ENCODE peak calls at places on chromosomes 11 and 22, in eight cellular contexts. W is skeletal muscle cell, O is cardiac fibroblast, M is AG04450, H is PC-3, P is neural progenitor cell, U is uterus, K is foreskin fibroblast. C is an unnamed sample.

GRCh38 chr22:24026056-24026455 is 15.0 kb downstream of the CABIN1 start:
- DNase-seq in W (no peak), O (no peak), M (no peak), H (no peak), P (no peak), U (no peak), K (no peak), C (no peak)

GRCh38 chr11:131218542-131218941 is 151.9 kb upstream of the NTM start:
- DNase-seq in W (no peak), O (no peak), M (no peak), H (no peak), P (no peak), U (no peak), K (no peak), C (no peak)

GRCh38 chr11:130278745-130279144 is 36.0 kb downstream of the ZBTB44 start:
- DNase-seq in W (no peak), O (peak), M (no peak), H (no peak), P (no peak), U (no peak), K (peak), C (no peak)

GRCh38 chr11:65422633-65423515 is at the start of gene NEAT1:
- DNase-seq in W (peak), O (peak), M (no peak), H (peak), P (peak), U (peak), K (peak), C (peak)

GRCh38 chr11:10181811-10182210 is 112.2 kb downstream of the SBF2 start:
- DNase-seq in W (peak), O (peak), M (no peak), H (peak), P (no peak), U (no peak), K (peak), C (peak)

GRCh38 chr22:23525510-23525909 is 54.6 kb downstream of the IGLL1 start:
- DNase-seq in W (no peak), O (no peak), M (no peak), H (no peak), P (no peak), U (no peak), K (no peak), C (no peak)

GRCh38 chr11:3738241-3738640 is 59.1 kb downstream of the NUP98 start:
- DNase-seq in W (no peak), O (peak), M (no peak), H (no peak), P (no peak), U (no peak), K (peak), C (no peak)

GRCh38 chr22:24807284-24807950 is 1.4 kb downstream of the SGSM1 start:
- DNase-seq in W (no peak), O (peak), M (no peak), H (no peak), P (peak), U (peak), K (peak), C (no peak)

GRCh38 chr11:34948721-34949120 is 32.3 kb downstream of the PDHX start:
- DNase-seq in W (no peak), O (peak), M (no peak), H (no peak), P (no peak), U (no peak), K (peak), C (no peak)

GRCh38 chr11:1880746-1881441 is 10.8 kb downstream of the PRR33 start:
- DNase-seq in W (no peak), O (peak), M (no peak), H (no peak), P (no peak), U (peak), K (no peak), C (no peak)

GRCh38 chr22:47372111-47372581 is 609.7 kb downstream of the TBC1D22A start:
- DNase-seq in W (no peak), O (no peak), M (no peak), H (no peak), P (no peak), U (peak), K (no peak), C (no peak)

GRCh38 chr11:65491614-65492386 is 7.0 kb upstream of the MALAT1 start:
- DNase-seq in W (peak), O (peak), M (no peak), H (peak), P (peak), U (no peak), K (peak), C (peak)

GRCh38 chr11:69088676-69089146 is 40.0 kb downstream of the TPCN2 start:
- DNase-seq in W (peak), O (peak), M (peak), H (peak), P (peak), U (peak), K (peak), C (no peak)

GRCh38 chr11:112922606-112923005 is 38.6 kb upstream of the NCAM1 start:
- DNase-seq in W (no peak), O (no peak), M (no peak), H (no peak), P (no peak), U (no peak), K (no peak), C (no peak)

GRCh38 chr11:66293777-66294625 is 2.3 kb downstream of the TMEM151A start:
- DNase-seq in W (no peak), O (no peak), M (no peak), H (no peak), P (no peak), U (no peak), K (no peak), C (no peak)

GRCh38 chr11:45806072-45806933 is 1.4 kb downstream of the SLC35C1 start:
- DNase-seq in W (no peak), O (peak), M (no peak), H (no peak), P (no peak), U (no peak), K (no peak), C (no peak)

GRCh38 chr22:26901228-26901816 is 243.9 kb downstream of the MIAT start:
- DNase-seq in W (no peak), O (no peak), M (no peak), H (no peak), P (peak), U (no peak), K (no peak), C (no peak)

GRCh38 chr11:101436511-101437142 is 147.2 kb downstream of the TRPC6 start:
- DNase-seq in W (no peak), O (peak), M (no peak), H (peak), P (peak), U (peak), K (peak), C (no peak)

GRCh38 chr22:34414467-34415440 is 494.5 kb upstream of the LARGE1 start:
- DNase-seq in W (no peak), O (peak), M (no peak), H (peak), P (peak), U (no peak), K (no peak), C (no peak)

GRCh38 chr22:39645532-39645931 is 75.0 kb downstream of the CACNA1I start:
- DNase-seq in W (no peak), O (no peak), M (no peak), H (no peak), P (no peak), U (no peak), K (no peak), C (no peak)

GRCh38 chr11:114197799-114198500 is 98.2 kb upstream of the NNMT start:
- DNase-seq in W (peak), O (peak), M (peak), H (peak), P (no peak), U (peak), K (peak), C (peak)

GRCh38 chr11:70568504-70569172 is 170.3 kb downstream of the CTTN start:
- DNase-seq in W (no peak), O (peak), M (no peak), H (no peak), P (peak), U (peak), K (peak), C (no peak)

GRCh38 chr11:67368621-67369020 is 4.8 kb downstream of the CLCF1 start:
- DNase-seq in W (no peak), O (no peak), M (no peak), H (no peak), P (no peak), U (no peak), K (no peak), C (no peak)

GRCh38 chr11:49405743-49406142 is 197.3 kb upstream of the FOLH1 start:
- DNase-seq in W (no peak), O (no peak), M (no peak), H (no peak), P (no peak), U (no peak), K (no peak), C (no peak)

GRCh38 chr11:77474509-77475070 is 696 bp upstream of the PAK1 start:
- DNase-seq in W (no peak), O (no peak), M (no peak), H (no peak), P (no peak), U (no peak), K (no peak), C (no peak)

GRCh38 chr11:12182650-12183511 is 72.5 kb downstream of the MICAL2 start:
- DNase-seq in W (peak), O (peak), M (peak), H (peak), P (no peak), U (peak), K (peak), C (no peak)

GRCh38 chr22:30026751-30027150 is 53.5 kb upstream of the HORMAD2 start:
- DNase-seq in W (no peak), O (no peak), M (no peak), H (no peak), P (no peak), U (no peak), K (no peak), C (no peak)

GRCh38 chr11:115939726-115940421 is 435.7 kb upstream of the CADM1 start:
- DNase-seq in W (no peak), O (no peak), M (no peak), H (no peak), P (no peak), U (no peak), K (no peak), C (no peak)

GRCh38 chr11:96097844-96098421 is 174.0 kb upstream of the MTMR2 start:
- DNase-seq in W (no peak), O (no peak), M (no peak), H (peak), P (no peak), U (no peak), K (peak), C (no peak)

GRCh38 chr11:72683782-72684200 is 9.6 kb upstream of the PDE2A start:
- DNase-seq in W (no peak), O (peak), M (no peak), H (peak), P (peak), U (peak), K (peak), C (no peak)

GRCh38 chr11:129815596-129816461 is at the start of gene TMEM45B:
- DNase-seq in W (no peak), O (no peak), M (no peak), H (peak), P (peak), U (no peak), K (peak), C (no peak)

GRCh38 chr11:79413258-79413657 is 27.6 kb downstream of the TENM4 start:
- DNase-seq in W (peak), O (peak), M (peak), H (no peak), P (peak), U (peak), K (peak), C (peak)

GRCh38 chr11:131246589-131247164 is 123.7 kb upstream of the NTM start:
- DNase-seq in W (no peak), O (no peak), M (no peak), H (peak), P (peak), U (no peak), K (no peak), C (no peak)

GRCh38 chr11:76918941-76919386 is 58.2 kb downstream of the ACER3 start:
- DNase-seq in W (peak), O (peak), M (peak), H (peak), P (peak), U (no peak), K (peak), C (peak)

GRCh38 chr11:66728760-66729385 is at the start of gene SPTBN2:
- DNase-seq in W (no peak), O (no peak), M (no peak), H (peak), P (peak), U (no peak), K (peak), C (no peak)

GRCh38 chr22:39351689-39352214 is 2.0 kb downstream of the SYNGR1 start:
- DNase-seq in W (no peak), O (peak), M (no peak), H (no peak), P (no peak), U (no peak), K (peak), C (no peak)

GRCh38 chr22:42275970-42276369 is 5.5 kb upstream of the TCF20 start:
- DNase-seq in W (no peak), O (no peak), M (no peak), H (no peak), P (peak), U (no peak), K (no peak), C (no peak)

GRCh38 chr22:36413022-36413770 is 25.4 kb upstream of the MYH9 start:
- DNase-seq in W (no peak), O (peak), M (no peak), H (no peak), P (no peak), U (no peak), K (peak), C (no peak)

GRCh38 chr11:1569251-1569780 is 2.8 kb downstream of the DUSP8 start:
- DNase-seq in W (no peak), O (no peak), M (no peak), H (no peak), P (no peak), U (no peak), K (no peak), C (no peak)

GRCh38 chr22:49632199-49633009 is 195.3 kb downstream of the BRD1 start:
- DNase-seq in W (peak), O (peak), M (no peak), H (peak), P (peak), U (peak), K (peak), C (peak)

DNA sequence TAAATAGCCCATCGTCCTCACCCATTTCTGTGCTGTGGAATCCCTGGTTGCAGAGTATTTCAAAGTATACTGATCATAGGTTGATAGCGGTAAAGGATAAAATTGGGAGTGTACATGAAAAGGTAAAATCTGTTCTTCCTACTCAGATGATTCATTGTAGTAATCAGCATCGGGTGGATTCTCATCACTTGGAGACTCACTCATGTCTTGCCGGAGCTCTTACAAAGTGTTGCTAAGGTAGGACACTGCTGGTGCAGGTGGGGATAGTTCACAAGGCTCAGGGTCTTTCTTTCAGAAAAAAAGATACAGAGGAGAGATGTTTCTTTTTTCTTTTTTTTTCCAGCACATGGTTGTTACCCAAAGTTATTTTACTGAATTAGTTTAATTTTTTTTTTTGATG is 84.8 kb downstream of the MTNR1B start:
- DNase-seq in W (no peak), O (peak), M (no peak), H (peak), P (no peak), U (no peak), K (peak), C (no peak)
- H3K4me3 ChIP-seq in W (no peak), O (no peak), M (no peak), H (no peak), P (no peak), U (no peak), K (no peak), C (no peak)

DNA sequence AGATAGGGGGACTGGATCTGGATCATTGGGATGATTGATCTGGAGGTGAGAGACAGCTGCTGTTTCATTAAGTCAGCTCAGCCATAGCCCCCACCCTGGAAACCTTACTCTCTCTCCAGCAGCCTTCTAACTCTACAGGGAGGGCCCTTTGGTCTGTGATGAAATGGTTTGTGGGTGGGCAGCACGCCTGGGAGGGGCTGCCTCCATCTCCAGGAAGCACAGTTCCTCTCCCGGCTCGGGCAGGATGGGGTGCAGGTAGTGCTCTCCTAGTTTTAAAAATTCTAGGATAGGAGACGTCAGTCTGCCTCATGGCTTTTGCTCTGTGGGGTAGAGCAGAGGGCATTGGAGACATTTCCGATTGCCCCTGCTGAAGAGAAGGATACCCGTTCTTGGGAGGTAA is 89.7 kb downstream of the CEP164 start:
- DNase-seq in W (no peak), O (no peak), M (no peak), H (no peak), P (no peak), U (no peak), K (no peak), C (no peak)
- H3K4me3 ChIP-seq in W (no peak), O (no peak), M (no peak), H (no peak), P (no peak), U (no peak), K (no peak), C (no peak)

GRCh38 chr11:30328676-30329075 is 5.8 kb downstream of the ARL14EP start:
- DNase-seq in W (no peak), O (peak), M (no peak), H (no peak), P (no peak), U (no peak), K (no peak), C (no peak)
- H3K4me3 ChIP-seq in W (no peak), O (no peak), M (no peak), H (no peak), P (no peak), U (no peak), K (no peak), C (no peak)

GRCh38 chr11:47981667-47982404 is 1.5 kb downstream of the PTPRJ start:
- DNase-seq in W (no peak), O (no peak), M (no peak), H (no peak), P (no peak), U (no peak), K (no peak), C (no peak)

GRCh38 chr11:47986219-47986618 is 5.9 kb downstream of the PTPRJ start:
- DNase-seq in W (no peak), O (no peak), M (no peak), H (no peak), P (no peak), U (no peak), K (no peak), C (no peak)

GRCh38 chr11:47986742-47987141 is 6.4 kb downstream of the PTPRJ start:
- DNase-seq in W (no peak), O (no peak), M (no peak), H (peak), P (no peak), U (no peak), K (peak), C (no peak)

GRCh38 chr11:47980907-47981621 is 705 bp downstream of the PTPRJ start:
- DNase-seq in W (no peak), O (peak), M (no peak), H (peak), P (peak), U (peak), K (peak), C (no peak)

DNA sequence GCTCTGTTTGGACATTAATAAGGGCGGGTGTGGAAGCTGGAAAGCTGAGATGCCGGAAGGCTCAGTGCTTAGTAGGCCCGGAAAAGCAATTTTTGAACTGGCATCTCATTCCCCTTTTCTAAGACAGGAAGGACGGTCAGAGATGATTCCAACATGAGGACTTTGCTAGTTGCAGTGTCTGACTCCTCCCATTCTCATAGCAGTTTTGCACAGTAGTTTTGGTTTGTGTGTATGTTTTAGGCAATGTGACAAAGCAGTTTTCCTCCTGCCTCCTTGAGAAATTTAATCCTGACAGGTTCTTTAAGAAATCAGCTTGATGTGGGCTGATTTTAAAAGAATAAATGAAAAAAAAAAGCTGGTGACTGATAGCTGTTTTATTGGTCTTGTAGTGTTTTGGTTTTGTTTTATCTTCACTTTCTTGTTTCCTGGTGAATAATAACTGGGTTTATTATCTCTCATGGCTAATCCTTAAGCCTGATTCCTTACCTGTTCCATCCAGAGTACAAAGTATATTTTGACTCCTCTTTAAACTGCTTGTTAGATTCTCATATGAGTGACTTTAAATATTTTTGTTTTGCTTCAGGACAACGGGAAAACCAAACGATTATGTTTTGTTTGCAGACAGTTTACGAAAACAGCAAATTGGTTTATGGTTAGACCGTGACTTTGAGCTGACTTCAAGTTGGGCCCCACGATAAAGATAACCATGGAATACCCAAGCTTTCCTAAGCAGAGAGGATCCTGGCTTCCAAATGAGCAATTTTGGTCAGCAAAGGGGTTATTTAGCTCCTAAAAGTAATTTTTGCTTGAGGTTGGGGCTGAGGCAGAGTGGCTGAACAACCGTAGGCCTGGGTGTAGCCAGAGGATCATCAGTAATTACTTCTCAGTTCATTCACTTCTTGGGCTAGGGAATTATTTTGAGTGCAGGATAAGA is 3.4 kb downstream of the PTPRJ start:
- DNase-seq in W (no peak), O (peak), M (no peak), H (peak), P (no peak), U (no peak), K (peak), C (no peak)
- H3K4me3 ChIP-seq in W (no peak), O (no peak), M (peak), H (peak), P (no peak), U (no peak), K (no peak), C (no peak)

C was measured in retinal pigment epithelial cell.